ENCODE peak calls at places on chromosomes 1 and 21, in nine cellular contexts. D, N, S, X, F, M, I, R and W are unnamed samples. For H3K9me3, the result is how much of the 10 kb centered on the place peaks cover.

GRCh38 chr21:42476493-42477342 is 19.3 kb downstream of the RSPH1 start:
- DNase-seq in D (no peak), N (no peak), S (no peak), X (peak), F (no peak), M (no peak), I (no peak), R (no peak), W (no peak)

GRCh38 chr1:160219062-160219929 is 14.1 kb downstream of the PEA15 start:
- DNase-seq in D (peak), N (peak), S (no peak), X (peak), F (no peak), M (peak), I (peak), R (no peak), W (peak)

GRCh38 chr1:201481761-201482493 is 12.9 kb upstream of the PHLDA3 start:
- DNase-seq in D (peak), N (peak), S (peak), X (peak), F (peak), M (peak), I (peak), R (peak), W (peak)

GRCh38 chr1:181906631-181907030 is 154.9 kb downstream of the ZNF648 start:
- DNase-seq in D (no peak), N (no peak), S (no peak), X (no peak), F (no peak), M (no peak), I (no peak), R (no peak), W (no peak)

GRCh38 chr1:93598396-93598795 is 83.2 kb downstream of the BCAR3 start:
- DNase-seq in D (no peak), N (no peak), S (no peak), X (no peak), F (no peak), M (no peak), I (no peak), R (no peak), W (no peak)

GRCh38 chr1:94851571-94851970 is 31.4 kb downstream of the SLC44A3 start:
- DNase-seq in D (no peak), N (peak), S (no peak), X (no peak), F (no peak), M (no peak), I (no peak), R (no peak), W (no peak)

GRCh38 chr21:36471254-36471723 is 8.6 kb downstream of the CLDN14 start:
- DNase-seq in D (no peak), N (no peak), S (no peak), X (no peak), F (no peak), M (peak), I (peak), R (no peak), W (no peak)

GRCh38 chr1:209733409-209734192 is 22.3 kb upstream of the TRAF3IP3 start:
- DNase-seq in D (no peak), N (no peak), S (no peak), X (no peak), F (no peak), M (no peak), I (no peak), R (no peak), W (no peak)

GRCh38 chr1:11285883-11286734 is 13.1 kb downstream of the UBIAD1 start:
- DNase-seq in D (no peak), N (no peak), S (no peak), X (no peak), F (no peak), M (no peak), I (peak), R (no peak), W (no peak)

GRCh38 chr1:200934676-200935245 is 40.1 kb downstream of the INAVA start:
- DNase-seq in D (no peak), N (no peak), S (no peak), X (no peak), F (no peak), M (no peak), I (no peak), R (no peak), W (no peak)

GRCh38 chr21:43726686-43727570 is 8.0 kb downstream of the PDXK start:
- DNase-seq in D (no peak), N (no peak), S (no peak), X (no peak), F (no peak), M (no peak), I (no peak), R (no peak), W (peak)

GRCh38 chr21:27045281-27045985 is 78.5 kb upstream of the ADAMTS5 start:
- DNase-seq in D (no peak), N (no peak), S (no peak), X (no peak), F (no peak), M (no peak), I (no peak), R (no peak), W (no peak)

GRCh38 chr1:201022178-201022823 is 1.2 kb downstream of the KIF21B start:
- DNase-seq in D (no peak), N (no peak), S (no peak), X (no peak), F (no peak), M (no peak), I (no peak), R (no peak), W (no peak)

GRCh38 chr1:44030606-44031050 is 634 bp downstream of the SLC6A9 start:
- DNase-seq in D (peak), N (no peak), S (no peak), X (no peak), F (no peak), M (peak), I (peak), R (peak), W (peak)

GRCh38 chr1:183871142-183871541 is 66.2 kb downstream of the RGL1 start:
- DNase-seq in D (no peak), N (no peak), S (no peak), X (no peak), F (no peak), M (peak), I (peak), R (no peak), W (no peak)

GRCh38 chr1:5917281-5917590 is 75.0 kb downstream of the NPHP4 start:
- DNase-seq in D (no peak), N (no peak), S (peak), X (no peak), F (no peak), M (no peak), I (no peak), R (no peak), W (no peak)

GRCh38 chr1:5917591-5918274 is 74.5 kb downstream of the NPHP4 start:
- DNase-seq in D (no peak), N (no peak), S (peak), X (no peak), F (no peak), M (no peak), I (no peak), R (no peak), W (no peak)

GRCh38 chr1:5915587-5916571 is 76.3 kb downstream of the NPHP4 start:
- DNase-seq in D (peak), N (no peak), S (peak), X (no peak), F (no peak), M (peak), I (peak), R (no peak), W (no peak)

GRCh38 chr1:5918275-5918649 is 74.0 kb downstream of the NPHP4 start:
- DNase-seq in D (no peak), N (no peak), S (no peak), X (no peak), F (no peak), M (no peak), I (no peak), R (no peak), W (no peak)

GRCh38 chr1:5916572-5917280 is 75.5 kb downstream of the NPHP4 start:
- DNase-seq in D (no peak), N (no peak), S (peak), X (no peak), F (no peak), M (no peak), I (no peak), R (no peak), W (no peak)
- H3K9me3 ChIP-seq in D (under half), N (under half), S (under half), X (under half), F (under half), M (under half), I (under half), R (under half), W (under half)

GRCh38 chr1:27719286-27720251 is 6.2 kb upstream of the FAM76A start:
- DNase-seq in D (no peak), N (no peak), S (no peak), X (no peak), F (no peak), M (no peak), I (no peak), R (no peak), W (no peak)
- TF ChIP-seq CTCF in D (no peak), N (no peak), S (no peak), X (no peak), F (peak), M (peak), I (peak), R (no peak), W (no peak)

GRCh38 chr1:228299211-228299610 is 91.4 kb downstream of the OBSCN start:
- DNase-seq in D (no peak), N (no peak), S (no peak), X (no peak), F (no peak), M (no peak), I (no peak), R (no peak), W (no peak)
- H3K9me3 ChIP-seq in D (under half), N (under half), S (under half), X (under half), F (under half), M (under half), I (under half), R (under half), W (under half)

GRCh38 chr1:194935864-194936263 is 1672.4 kb downstream of the KCNT2 start:
- DNase-seq in D (no peak), N (no peak), S (no peak), X (no peak), F (no peak), M (no peak), I (no peak), R (no peak), W (no peak)
- TF ChIP-seq CTCF in D (peak), N (no peak), S (no peak), X (no peak), F (no peak), M (no peak), I (no peak), R (no peak), W (no peak)

GRCh38 chr1:2907051-2907450 is 105.6 kb upstream of the TTC34 start:
- DNase-seq in D (no peak), N (no peak), S (no peak), X (no peak), F (no peak), M (no peak), I (no peak), R (peak), W (no peak)
- H3K9me3 ChIP-seq in D (half or more), N (under half), S (under half), X (under half), F (under half), M (under half), I (under half), R (under half), W (under half)

GRCh38 chr1:46181343-46182260 is 5.3 kb upstream of the P3R3URF start:
- DNase-seq in D (no peak), N (no peak), S (no peak), X (no peak), F (no peak), M (no peak), I (peak), R (no peak), W (no peak)

GRCh38 chr1:46176211-46176865 is at the start of gene P3R3URF:
- DNase-seq in D (no peak), N (no peak), S (no peak), X (no peak), F (no peak), M (no peak), I (no peak), R (peak), W (no peak)

GRCh38 chr1:46179138-46180081 is 3.1 kb upstream of the P3R3URF start:
- DNase-seq in D (peak), N (peak), S (no peak), X (peak), F (peak), M (peak), I (peak), R (no peak), W (peak)

GRCh38 chr1:46183119-46183842 is 7.0 kb upstream of the P3R3URF start:
- DNase-seq in D (peak), N (peak), S (no peak), X (peak), F (no peak), M (peak), I (peak), R (no peak), W (peak)

DNA sequence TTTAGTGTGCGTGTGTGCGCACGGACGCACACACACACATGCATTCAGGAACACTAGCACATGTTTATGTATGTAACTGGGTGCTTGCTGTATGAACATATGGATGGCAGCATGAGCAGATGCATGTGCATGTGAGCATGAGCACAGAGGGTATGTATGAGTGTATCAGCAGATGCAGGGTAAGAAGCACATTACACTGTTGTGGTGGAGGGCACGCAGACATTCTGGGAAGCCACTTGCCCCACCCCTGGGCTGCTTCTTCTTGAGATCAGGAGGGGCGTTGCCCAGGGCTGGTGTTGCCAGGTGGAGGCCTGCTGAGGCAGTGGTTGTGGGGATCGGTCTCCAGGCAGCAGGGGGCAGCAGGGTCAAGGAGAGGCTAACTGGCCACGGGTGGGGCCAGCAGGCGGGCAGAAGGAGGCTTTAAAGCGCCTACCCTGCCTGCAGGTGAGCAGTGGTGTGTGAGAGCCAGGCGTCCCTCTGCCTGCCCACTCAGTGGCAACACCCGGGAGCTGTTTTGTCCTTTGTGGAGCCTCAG is 3.9 kb upstream of the P3R3URF start:
- DNase-seq in D (peak), N (no peak), S (no peak), X (peak), F (no peak), M (peak), I (no peak), R (peak), W (no peak)
- TF ChIP-seq CTCF in D (peak), N (no peak), S (no peak), X (peak), F (no peak), M (peak), I (peak), R (peak), W (peak)

GRCh38 chr1:203968728-203969127 is 104.2 kb upstream of the SOX13 start:
- DNase-seq in D (no peak), N (no peak), S (no peak), X (no peak), F (no peak), M (no peak), I (no peak), R (no peak), W (peak)

GRCh38 chr1:203969846-203970245 is 103.1 kb upstream of the SOX13 start:
- DNase-seq in D (no peak), N (no peak), S (no peak), X (no peak), F (no peak), M (no peak), I (no peak), R (no peak), W (no peak)
- H3K9me3 ChIP-seq in D (under half), N (under half), S (under half), X (under half), F (under half), M (under half), I (under half), R (under half), W (under half)